ENCODE peak calls at places on chromosomes 16 and 17, in seven cellular contexts. K is lower leg skin, F is heart left ventricle, S is nephron progenitor cell, R is ovary, A is T-helper 1 cell, Q is choroid plexus epithelial cell. C is an unnamed sample.
A peak's percentile ranks its signal among the peaks of the same experiment; 100 is the strongest.

GRCh38 chr16:47734987-47735594 is 274.0 kb downstream of the PHKB start:
- DNase-seq in K (peak; percentile 65), F (no peak), S (no peak), R (no peak), A (no peak), Q (no peak), C (no peak)

GRCh38 chr17:22273308-22273707 is 581.0 kb downstream of the KCNJ18 start:
- DNase-seq in K (no peak), F (no peak), S (no peak), R (no peak), A (no peak), Q (no peak), C (no peak)

GRCh38 chr17:35087731-35088646 is 24.5 kb upstream of the RFFL start:
- DNase-seq in K (no peak), F (peak; percentile 55), S (peak; percentile 54), R (no peak), A (no peak), Q (peak; percentile 58), C (peak; percentile 64)

GRCh38 chr17:29390856-29391631 is 881 bp downstream of the TAOK1 start:
- DNase-seq in K (peak; percentile 80), F (peak; percentile 14), S (no peak), R (no peak), A (no peak), Q (peak; percentile 64), C (no peak)

GRCh38 chr16:70770968-70771552 is 29.9 kb downstream of the VAC14 start:
- DNase-seq in K (peak; percentile 93), F (peak; percentile 35), S (peak; percentile 87), R (peak; percentile 75), A (no peak), Q (peak; percentile 71), C (no peak)

GRCh38 chr17:62017912-62018311 is 47.2 kb downstream of the MED13 start:
- DNase-seq in K (no peak), F (no peak), S (no peak), R (no peak), A (no peak), Q (peak; percentile 35), C (no peak)

GRCh38 chr17:35795007-35795870 is at the start of gene MMP28:
- DNase-seq in K (peak; percentile 88), F (no peak), S (peak; percentile 73), R (no peak), A (no peak), Q (no peak), C (no peak)

GRCh38 chr16:89444151-89444723 is 46.1 kb downstream of the ANKRD11 start:
- DNase-seq in K (no peak), F (no peak), S (no peak), R (no peak), A (no peak), Q (no peak), C (no peak)

GRCh38 chr17:55284001-55284884 is 19.5 kb downstream of the HLF start:
- DNase-seq in K (no peak), F (no peak), S (no peak), R (no peak), A (no peak), Q (no peak), C (no peak)

GRCh38 chr16:3120435-3120834 is 8.0 kb downstream of the ZNF205 start:
- DNase-seq in K (no peak), F (no peak), S (no peak), R (no peak), A (no peak), Q (no peak), C (no peak)

GRCh38 chr16:79839450-79839849 is 238.9 kb upstream of the MAF start:
- DNase-seq in K (no peak), F (no peak), S (no peak), R (peak; percentile 51), A (no peak), Q (no peak), C (no peak)

GRCh38 chr17:41906465-41907184 is 12.1 kb downstream of the ACLY start:
- DNase-seq in K (no peak), F (no peak), S (no peak), R (peak; percentile 36), A (no peak), Q (no peak), C (no peak)

GRCh38 chr17:59620518-59621259 is 994 bp downstream of the CLTC start:
- DNase-seq in K (no peak), F (peak; percentile 38), S (peak; percentile 22), R (peak; percentile 51), A (peak; percentile 35), Q (peak; percentile 46), C (no peak)

GRCh38 chr17:13671771-13672170 is 70.0 kb upstream of the HS3ST3A1 start:
- DNase-seq in K (no peak), F (no peak), S (no peak), R (no peak), A (no peak), Q (peak; percentile 51), C (no peak)

GRCh38 chr17:38730526-38731379 is 612 bp downstream of the CISD3 start:
- DNase-seq in K (peak; percentile 94), F (peak; percentile 80), S (peak; percentile 38), R (peak; percentile 77), A (no peak), Q (peak; percentile 52), C (no peak)

GRCh38 chr17:9472094-9472493 is 103.5 kb downstream of the STX8 start:
- DNase-seq in K (peak; percentile 60), F (no peak), S (no peak), R (no peak), A (no peak), Q (no peak), C (no peak)

GRCh38 chr16:27313422-27314160 is at the start of gene IL4R:
- DNase-seq in K (peak; percentile 94), F (peak; percentile 78), S (peak; percentile 78), R (peak; percentile 62), A (peak; percentile 50), Q (peak; percentile 88), C (no peak)

GRCh38 chr17:71438631-71439146 is 682.1 kb upstream of the SOX9 start:
- DNase-seq in K (no peak), F (no peak), S (no peak), R (no peak), A (no peak), Q (peak; percentile 94), C (no peak)

GRCh38 chr16:68626557-68626956 is 18.6 kb upstream of the CDH3 start:
- DNase-seq in K (no peak), F (no peak), S (no peak), R (no peak), A (no peak), Q (no peak), C (no peak)

GRCh38 chr17:6239237-6239798 is 169.1 kb downstream of the WSCD1 start:
- DNase-seq in K (peak; percentile 74), F (no peak), S (no peak), R (no peak), A (no peak), Q (no peak), C (no peak)

GRCh38 chr16:88509749-88510069 is 56.6 kb downstream of the ZFPM1 start:
- DNase-seq in K (no peak), F (no peak), S (no peak), R (no peak), A (no peak), Q (no peak), C (no peak)

GRCh38 chr16:26070595-26071170 is 378.9 kb downstream of the HS3ST4 start:
- DNase-seq in K (no peak), F (no peak), S (no peak), R (no peak), A (no peak), Q (no peak), C (no peak)

GRCh38 chr17:47862621-47863440 is 11.9 kb upstream of the SP6 start:
- DNase-seq in K (no peak), F (no peak), S (no peak), R (no peak), A (no peak), Q (peak; percentile 62), C (no peak)

GRCh38 chr17:64074704-64075484 is 54.5 kb upstream of the ICAM2 start:
- DNase-seq in K (no peak), F (no peak), S (no peak), R (no peak), A (no peak), Q (peak; percentile 45), C (no peak)

GRCh38 chr16:78437352-78437968 is 338.0 kb downstream of the WWOX start:
- DNase-seq in K (no peak), F (peak; percentile 23), S (peak; percentile 59), R (peak; percentile 31), A (peak; percentile 19), Q (peak; percentile 32), C (no peak)

GRCh38 chr16:69514366-69514765 is 51.4 kb upstream of the NFAT5 start:
- DNase-seq in K (peak; percentile 17), F (no peak), S (no peak), R (no peak), A (no peak), Q (no peak), C (no peak)

GRCh38 chr17:7445011-7445927 is at the start of gene CHRNB1:
- DNase-seq in K (peak; percentile 93), F (peak; percentile 83), S (peak; percentile 94), R (peak; percentile 57), A (no peak), Q (no peak), C (peak; percentile 54)

GRCh38 chr16:31253642-31254045 is 6.1 kb upstream of the ITGAM start:
- DNase-seq in K (peak; percentile 88), F (peak; percentile 12), S (no peak), R (no peak), A (no peak), Q (peak; percentile 31), C (no peak)

C was measured in substantia nigra.